ENCODE peak calls at places on chromosomes 16 and 17, in five cellular contexts. One of them, this sample, is unnamed.

GRCh38 chr17:16873654-16874035 is 98.3 kb downstream of the TNFRSF13B start:
- DNase-seq in mesendoderm: no peak
- DNase-seq in NCI-H2107: no peak
- DNase-seq in NCI-H460: no peak
- DNase-seq in T-helper 1 cell: no peak
- DNase-seq in this sample: no peak

GRCh38 chr17:75844530-75845057 is 390 bp upstream of the UNC13D start:
- DNase-seq in mesendoderm: peak
- DNase-seq in NCI-H2107: no peak
- DNase-seq in NCI-H460: no peak
- DNase-seq in T-helper 1 cell: no peak
- DNase-seq in this sample: no peak

GRCh38 chr17:50210249-50211225 is 9.1 kb upstream of the COL1A1 start:
- DNase-seq in mesendoderm: peak
- DNase-seq in NCI-H2107: no peak
- DNase-seq in NCI-H460: no peak
- DNase-seq in T-helper 1 cell: no peak
- DNase-seq in this sample: peak

GRCh38 chr16:52364500-52364899 is 182.4 kb downstream of the TOX3 start:
- DNase-seq in mesendoderm: no peak
- DNase-seq in NCI-H2107: no peak
- DNase-seq in NCI-H460: no peak
- DNase-seq in T-helper 1 cell: no peak
- DNase-seq in this sample: no peak

GRCh38 chr16:85924675-85925074 is 25.7 kb downstream of the IRF8 start:
- DNase-seq in mesendoderm: no peak
- DNase-seq in NCI-H2107: no peak
- DNase-seq in NCI-H460: no peak
- DNase-seq in T-helper 1 cell: no peak
- DNase-seq in this sample: no peak

GRCh38 chr17:29005936-29006438 is at the start of gene SEZ6:
- DNase-seq in mesendoderm: peak
- DNase-seq in NCI-H2107: peak
- DNase-seq in NCI-H460: peak
- DNase-seq in T-helper 1 cell: peak
- DNase-seq in this sample: peak

GRCh38 chr17:83082435-83082834 is 3.0 kb downstream of the METRNL start:
- DNase-seq in mesendoderm: no peak
- DNase-seq in NCI-H2107: no peak
- DNase-seq in NCI-H460: no peak
- DNase-seq in T-helper 1 cell: no peak
- DNase-seq in this sample: no peak

GRCh38 chr16:5035909-5036227 is 2.1 kb upstream of the NAGPA start:
- DNase-seq in mesendoderm: no peak
- DNase-seq in NCI-H2107: no peak
- DNase-seq in NCI-H460: no peak
- DNase-seq in T-helper 1 cell: no peak
- DNase-seq in this sample: no peak

GRCh38 chr17:66953661-66954060 is 10.8 kb upstream of the CACNG4 start:
- DNase-seq in mesendoderm: no peak
- DNase-seq in NCI-H2107: no peak
- DNase-seq in NCI-H460: no peak
- DNase-seq in T-helper 1 cell: no peak
- DNase-seq in this sample: no peak